ENCODE peak calls at places on chromosomes 5 and 9, in seven cellular contexts. W is transverse colon, K is GM23338, R is K562, B is endothelial cell of umbilical vein, F is HCT116, O is HepG2. I is an unnamed sample.

GRCh38 chr5:181203842-181204560 is 995 bp downstream of the TRIM7 start:
- DNase-seq in K (peak), W (no peak), O (no peak), F (no peak), B (no peak), R (peak), I (no peak)

GRCh38 chr5:158244882-158245281 is 385.9 kb upstream of the CLINT1 start:
- DNase-seq in F (no peak), K (no peak), B (no peak), O (no peak), R (no peak), W (no peak), I (no peak)

GRCh38 chr5:126544087-126544740 is 50.8 kb downstream of the ALDH7A1 start:
- DNase-seq in K (peak), O (peak), W (peak), B (peak), R (peak), F (peak), I (no peak)

GRCh38 chr5:148820778-148821395 is 5.5 kb upstream of the ADRB2 start:
- DNase-seq in B (peak), K (peak), W (no peak), O (peak), R (no peak), F (peak), I (no peak)

GRCh38 chr5:91381774-91382492 is 1.2 kb downstream of the ARRDC3 start:
- DNase-seq in K (peak), W (peak), O (peak), R (peak), B (peak), F (peak), I (peak)

GRCh38 chr9:105004466-105005090 is 76.6 kb upstream of the ABCA1 start:
- DNase-seq in O (no peak), B (no peak), F (no peak), R (no peak), W (no peak), K (no peak), I (no peak)

GRCh38 chr9:15293727-15294405 is 13.2 kb downstream of the TTC39B start:
- DNase-seq in K (no peak), W (no peak), O (no peak), R (no peak), F (no peak), B (no peak), I (no peak)

GRCh38 chr5:31750215-31750614 is 111.3 kb downstream of the PDZD2 start:
- DNase-seq in F (no peak), W (no peak), O (no peak), R (no peak), B (no peak), K (no peak), I (no peak)

GRCh38 chr5:161400583-161400982 is 145.9 kb downstream of the GABRB2 start:
- DNase-seq in K (no peak), B (no peak), W (no peak), O (no peak), F (no peak), R (no peak), I (no peak)

GRCh38 chr5:98934581-98934980 is 5.8 kb upstream of the CHD1 start:
- DNase-seq in K (no peak), B (no peak), R (no peak), F (no peak), O (no peak), W (no peak), I (no peak)

GRCh38 chr5:3740546-3741371 is 145.1 kb downstream of the IRX1 start:
- DNase-seq in O (no peak), W (no peak), B (no peak), F (no peak), K (no peak), R (no peak), I (peak)

GRCh38 chr5:124847907-124848306 is 101.5 kb upstream of the ZNF608 start:
- DNase-seq in W (no peak), K (no peak), F (no peak), O (no peak), B (no peak), R (no peak), I (no peak)

GRCh38 chr5:77213601-77214000 is 3.1 kb downstream of the PDE8B start:
- DNase-seq in W (no peak), F (no peak), K (no peak), R (no peak), B (no peak), O (no peak), I (no peak)

GRCh38 chr5:126484248-126484647 is 61.0 kb downstream of the GRAMD2B start:
- DNase-seq in B (no peak), R (no peak), F (no peak), O (no peak), W (no peak), K (no peak), I (no peak)

GRCh38 chr5:115402822-115403577 is 106.5 kb upstream of the CCDC112 start:
- DNase-seq in K (no peak), F (no peak), W (no peak), B (no peak), O (no peak), R (no peak), I (no peak)

GRCh38 chr5:73940026-73940425 is 314.0 kb downstream of the ARHGEF28 start:
- DNase-seq in B (peak), K (no peak), W (no peak), F (no peak), R (no peak), O (no peak), I (no peak)

GRCh38 chr9:91734371-91734981 is 215.6 kb downstream of the ROR2 start:
- DNase-seq in O (peak), R (peak), F (peak), W (peak), B (peak), K (peak), I (peak)

GRCh38 chr9:34568783-34569182 is 20.7 kb downstream of the CNTFR start:
- DNase-seq in K (peak), R (no peak), O (no peak), B (no peak), F (no peak), W (no peak), I (no peak)

GRCh38 chr9:97529363-97530076 is 28.1 kb downstream of the TMOD1 start:
- DNase-seq in W (no peak), F (no peak), K (no peak), B (no peak), R (no peak), O (no peak), I (no peak)

GRCh38 chr9:92468206-92468605 is 14.1 kb downstream of the ASPN start:
- DNase-seq in B (no peak), R (no peak), F (no peak), O (no peak), W (no peak), K (no peak), I (no peak)

GRCh38 chr9:118871531-118871930 is 497.7 kb downstream of the BRINP1 start:
- DNase-seq in F (no peak), B (no peak), K (no peak), W (no peak), R (no peak), O (no peak), I (no peak)

GRCh38 chr5:27571681-27572080 is 533.3 kb upstream of the CDH9 start:
- DNase-seq in B (no peak), F (no peak), W (no peak), K (no peak), O (no peak), R (no peak), I (no peak)

GRCh38 chr9:19809422-19810269 is 20.8 kb upstream of the SLC24A2 start:
- DNase-seq in B (no peak), R (no peak), W (no peak), K (no peak), O (no peak), F (no peak), I (no peak)

GRCh38 chr5:167644619-167645018 is 646.8 kb upstream of the WWC1 start:
- DNase-seq in W (no peak), O (no peak), F (no peak), R (no peak), B (no peak), K (no peak), I (no peak)

GRCh38 chr9:98569491-98569890 is 139.2 kb downstream of the GABBR2 start:
- DNase-seq in R (no peak), B (no peak), F (no peak), K (no peak), W (no peak), O (no peak), I (no peak)

DNA sequence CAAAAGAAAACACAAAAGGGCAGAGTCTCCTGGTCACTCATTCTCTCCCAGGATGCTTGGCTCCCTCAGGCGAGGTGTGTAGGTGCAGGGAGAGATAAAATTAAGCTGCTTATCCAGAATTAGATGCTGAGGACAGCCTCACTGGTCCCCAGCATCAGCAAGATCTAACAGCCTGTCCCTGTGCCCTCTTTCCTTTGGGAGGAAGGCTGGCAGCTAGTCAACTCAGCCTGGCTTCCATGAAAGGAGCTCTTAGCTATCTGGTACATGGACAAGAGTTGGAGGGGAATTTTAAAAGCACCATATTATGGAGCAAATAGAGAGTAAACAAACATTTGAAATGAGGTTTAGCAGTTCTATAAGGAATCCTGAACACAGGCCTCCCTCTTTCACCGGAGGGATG is 198.5 kb upstream of the PANK3 start:
- DNase-seq in K (no peak), R (no peak), F (no peak), W (no peak), O (no peak), B (no peak), I (no peak)
- TF ChIP-seq POLR2AphosphoS5 in K (no peak), R (no peak), F (no peak), W (no peak), O (no peak), B (no peak), I (no peak)

GRCh38 chr9:82431121-82431520 is 442.5 kb downstream of the SPATA31D1 start:
- DNase-seq in R (no peak), F (no peak), W (no peak), O (no peak), K (no peak), B (no peak), I (no peak)

GRCh38 chr9:82438581-82438980 is 450.0 kb downstream of the SPATA31D1 start:
- DNase-seq in R (no peak), O (no peak), B (no peak), W (no peak), F (no peak), K (no peak), I (no peak)

DNA sequence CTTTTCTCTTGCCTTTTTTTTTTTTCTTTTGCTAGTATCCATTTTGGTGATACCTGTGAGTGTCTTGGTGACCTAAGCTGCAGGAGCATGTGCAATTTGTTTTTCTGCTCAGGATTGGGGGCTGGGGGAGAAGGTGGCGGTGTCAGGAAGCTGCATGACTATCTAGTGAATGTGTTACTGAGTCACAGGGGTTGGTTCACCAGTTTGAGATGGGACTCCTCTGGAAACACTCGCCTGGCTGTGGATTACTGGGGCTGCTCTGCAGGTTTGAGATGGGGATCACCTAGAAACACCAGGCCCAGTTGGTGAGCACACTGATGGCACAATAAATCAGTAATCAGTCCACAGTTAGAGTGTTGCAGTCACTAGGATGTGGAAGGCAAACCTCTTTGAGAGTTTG is 447.9 kb downstream of the SPATA31D1 start:
- DNase-seq in O (no peak), R (no peak), B (no peak), F (no peak), K (no peak), W (no peak), I (no peak)
- TF ChIP-seq CTCF in O (no peak), R (no peak), B (no peak), F (no peak), K (no peak), W (no peak), I (no peak)

GRCh38 chr9:36140086-36141084 is 3.9 kb downstream of the GLIPR2 start:
- DNase-seq in K (no peak), W (no peak), O (no peak), F (no peak), B (no peak), R (no peak), I (no peak)
- H3K27ac ChIP-seq in K (no peak), W (peak), O (no peak), F (no peak), B (no peak), R (no peak), I (peak)

DNA sequence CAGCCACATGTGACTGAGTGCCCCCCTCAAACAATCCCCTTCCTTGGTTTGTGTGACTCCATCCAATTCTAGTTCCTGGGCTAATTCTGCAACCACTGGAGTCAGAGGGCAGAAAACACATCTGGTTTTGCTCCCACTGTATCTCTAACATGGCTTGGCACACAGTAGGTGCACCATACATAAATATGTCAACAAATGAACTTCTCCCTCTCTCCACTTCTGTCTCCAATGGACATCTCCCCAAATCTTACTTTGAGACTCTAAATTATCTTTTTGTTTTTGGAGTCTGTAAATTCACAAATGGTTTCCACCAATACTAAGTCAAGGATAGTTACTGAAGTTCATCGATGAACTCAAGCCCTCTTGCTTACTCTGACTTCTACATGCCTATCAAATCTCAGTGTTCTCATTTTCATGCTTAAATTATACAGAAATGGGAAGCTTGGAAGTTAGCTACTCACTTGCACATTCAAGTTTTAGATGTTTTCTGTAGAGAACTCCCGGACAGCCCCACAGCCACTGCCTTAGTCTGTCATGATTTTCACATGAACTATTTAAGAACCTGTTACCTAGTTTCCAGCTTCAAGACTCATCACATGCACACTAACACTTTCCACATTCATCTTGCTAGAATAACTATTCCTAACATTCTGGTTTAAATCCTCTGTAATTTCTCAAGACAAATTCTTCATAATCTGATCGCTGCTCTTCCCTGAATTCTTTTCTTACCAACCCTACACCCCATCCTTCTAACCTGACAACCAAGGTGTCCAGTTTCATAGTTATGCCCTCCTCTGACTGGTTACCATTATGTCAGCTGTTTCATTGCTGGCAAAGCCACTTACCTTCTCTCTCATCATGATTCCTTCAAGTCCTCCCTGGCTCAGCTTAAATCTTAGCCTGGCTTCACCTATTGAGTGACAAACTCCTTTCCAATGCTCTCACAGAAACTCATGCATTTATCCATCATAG is 6.0 kb downstream of the RPL37 start:
- DNase-seq in K (no peak), R (no peak), B (no peak), O (no peak), F (no peak), W (no peak), I (no peak)
- TF ChIP-seq POLR2AphosphoS5 in K (no peak), R (peak), B (peak), O (peak), F (no peak), W (no peak), I (no peak)

GRCh38 chr5:68884893-68885292 is 208.9 kb upstream of the SLC30A5 start:
- DNase-seq in B (peak), F (peak), W (no peak), K (peak), O (peak), R (peak), I (no peak)
- TF ChIP-seq CTCF in B (peak), F (peak), W (no peak), K (peak), O (peak), R (peak), I (no peak)

DNA sequence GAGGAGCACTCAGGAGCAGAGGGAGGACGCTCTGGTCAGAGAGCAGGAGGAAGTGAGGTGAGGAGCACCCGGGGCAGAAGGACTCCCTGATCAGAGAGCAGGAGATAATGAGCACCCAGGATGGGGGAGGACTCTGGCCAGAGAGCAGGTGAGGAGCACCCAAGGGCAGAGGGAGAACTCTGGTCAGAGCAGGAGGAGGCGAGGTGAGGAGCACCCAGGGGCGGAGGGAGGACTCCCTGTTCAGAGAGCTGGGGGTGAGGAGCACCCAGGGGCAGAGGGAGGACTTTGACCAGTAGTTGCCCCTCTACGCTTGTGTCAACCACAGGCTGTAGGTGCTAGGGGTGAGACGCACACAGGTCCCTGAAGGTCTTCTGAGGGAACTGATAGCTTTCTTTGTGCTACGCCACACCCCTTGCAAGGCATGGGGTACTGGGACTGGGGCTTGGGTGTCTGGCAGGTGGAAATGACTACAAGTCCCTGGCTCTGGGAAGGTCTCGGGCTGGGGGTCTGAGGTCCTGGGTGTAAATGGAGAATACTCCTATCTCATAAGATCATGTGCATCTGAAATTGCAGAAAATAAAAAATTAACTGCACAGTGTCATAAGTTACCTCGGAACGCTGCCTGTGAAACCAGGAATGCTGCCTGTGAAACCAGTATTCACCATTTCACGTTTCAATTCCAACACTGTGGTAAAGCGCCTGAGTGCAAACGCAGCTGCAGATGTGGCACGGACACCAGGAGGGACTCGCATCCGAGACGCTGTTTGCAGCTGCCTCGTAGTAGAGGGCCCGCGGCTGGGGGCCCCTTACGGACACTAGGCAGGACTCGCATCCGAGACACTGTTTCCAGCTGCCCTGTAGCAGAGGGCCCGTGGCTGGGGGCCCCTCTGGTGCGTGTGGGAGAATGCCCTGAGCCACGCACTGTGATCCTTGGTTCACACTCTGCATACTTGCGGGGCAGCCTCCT is 27.0 kb upstream of the SLC6A3 start:
- DNase-seq in W (no peak), F (no peak), O (no peak), B (no peak), K (no peak), R (no peak), I (no peak)
- H3K27ac ChIP-seq in W (no peak), F (no peak), O (no peak), B (no peak), K (no peak), R (no peak), I (no peak)

DNA sequence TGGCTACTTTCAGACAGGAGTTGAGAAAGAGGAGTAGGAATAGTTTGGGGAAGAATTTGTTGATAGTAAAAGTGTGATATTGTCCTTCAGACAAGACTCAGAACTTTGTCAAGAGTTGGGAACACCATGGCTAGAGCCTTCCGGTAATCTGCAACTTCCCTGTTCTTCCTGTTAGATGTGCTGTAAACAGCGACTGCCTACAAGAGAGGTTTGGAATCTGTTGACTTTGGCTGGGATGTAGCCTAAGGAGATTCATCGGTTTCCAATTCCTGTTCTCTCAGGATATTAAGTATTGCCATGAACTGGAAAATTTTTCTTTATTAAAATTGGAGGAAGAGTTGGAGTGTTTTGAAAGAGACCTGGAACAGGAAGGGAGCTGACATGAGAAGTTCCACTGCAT is 43.9 kb downstream of the ARHGAP26 start:
- DNase-seq in F (no peak), K (no peak), B (peak), W (no peak), R (no peak), O (no peak), I (peak)
- TF ChIP-seq POLR2AphosphoS5 in F (no peak), K (no peak), B (peak), W (no peak), R (no peak), O (no peak), I (peak)

GRCh38 chr5:36363776-36364175 is 62.1 kb upstream of the RANBP3L start:
- DNase-seq in W (no peak), F (no peak), R (no peak), B (no peak), K (no peak), O (no peak), I (no peak)
- TF ChIP-seq CTCF in W (no peak), F (no peak), R (no peak), B (no peak), K (no peak), O (no peak), I (no peak)

GRCh38 chr5:1325870-1326546 is 18.9 kb downstream of the CLPTM1L start:
- DNase-seq in K (no peak), R (no peak), B (no peak), F (no peak), W (no peak), O (no peak), I (no peak)

GRCh38 chr5:1323803-1324173 is 21.1 kb downstream of the CLPTM1L start:
- DNase-seq in K (no peak), O (no peak), R (no peak), W (no peak), F (no peak), B (no peak), I (no peak)

GRCh38 chr5:1324301-1324700 is 20.6 kb downstream of the CLPTM1L start:
- DNase-seq in F (no peak), B (no peak), O (no peak), R (no peak), K (no peak), W (no peak), I (no peak)

GRCh38 chr5:1324719-1325190 is 20.1 kb downstream of the CLPTM1L start:
- DNase-seq in F (no peak), K (peak), B (no peak), O (no peak), W (no peak), R (no peak), I (no peak)

GRCh38 chr5:1325191-1325741 is 19.6 kb downstream of the CLPTM1L start:
- DNase-seq in W (no peak), F (no peak), B (no peak), R (no peak), K (no peak), O (no peak), I (no peak)
- H3K27ac ChIP-seq in W (no peak), F (no peak), B (no peak), R (no peak), K (peak), O (no peak), I (no peak)